ENCODE peak calls at places on chromosomes 12 and 14, in four cellular contexts. One of them, this sample, is unnamed.

GRCh38 chr14:83208346-83208745 is 1674.7 kb upstream of the SEL1L start:
- DNase-seq in endothelial cell of umbilical vein: no peak
- DNase-seq in IMR-90: peak; percentile 35
- DNase-seq in K562: no peak
- DNase-seq in this sample: no peak

GRCh38 chr12:124537525-124538193 is 29.8 kb downstream of the NCOR2 start:
- DNase-seq in endothelial cell of umbilical vein: no peak
- DNase-seq in IMR-90: no peak
- DNase-seq in K562: no peak
- DNase-seq in this sample: no peak

GRCh38 chr14:59507063-59507751 is 22.9 kb downstream of the JKAMP start:
- DNase-seq in endothelial cell of umbilical vein: peak; percentile 47
- DNase-seq in IMR-90: peak; percentile 53
- DNase-seq in K562: peak; percentile 61
- DNase-seq in this sample: no peak

GRCh38 chr12:46585854-46586621 is 213.5 kb upstream of the SLC38A2 start:
- DNase-seq in endothelial cell of umbilical vein: peak; percentile 72
- DNase-seq in IMR-90: peak; percentile 92
- DNase-seq in K562: peak; percentile 13
- DNase-seq in this sample: no peak

GRCh38 chr12:49641748-49642369 is 18.5 kb downstream of the PRPF40B start:
- DNase-seq in endothelial cell of umbilical vein: no peak
- DNase-seq in IMR-90: no peak
- DNase-seq in K562: no peak
- DNase-seq in this sample: no peak

GRCh38 chr14:55221968-55222367 is 30.6 kb upstream of the DLGAP5 start:
- DNase-seq in endothelial cell of umbilical vein: no peak
- DNase-seq in IMR-90: no peak
- DNase-seq in K562: no peak
- DNase-seq in this sample: no peak

GRCh38 chr14:65506801-65507200 is 94.3 kb downstream of the FUT8 start:
- DNase-seq in endothelial cell of umbilical vein: no peak
- DNase-seq in IMR-90: no peak
- DNase-seq in K562: no peak
- DNase-seq in this sample: no peak

GRCh38 chr12:108638141-108638823 is 4.6 kb upstream of the SELPLG start:
- DNase-seq in endothelial cell of umbilical vein: peak; percentile 30
- DNase-seq in IMR-90: no peak
- DNase-seq in K562: no peak
- DNase-seq in this sample: no peak

GRCh38 chr14:57382283-57382682 is 8.1 kb upstream of the NAA30 start:
- DNase-seq in endothelial cell of umbilical vein: peak; percentile 81
- DNase-seq in IMR-90: peak; percentile 94
- DNase-seq in K562: no peak
- DNase-seq in this sample: peak; percentile 48

GRCh38 chr12:25384954-25385216 is 134.2 kb upstream of the KRAS start:
- DNase-seq in endothelial cell of umbilical vein: peak; percentile 17
- DNase-seq in IMR-90: no peak
- DNase-seq in K562: no peak
- DNase-seq in this sample: no peak

GRCh38 chr12:58359084-58359483 is 417.7 kb downstream of the ATP23 start:
- DNase-seq in endothelial cell of umbilical vein: no peak
- DNase-seq in IMR-90: peak; percentile 37
- DNase-seq in K562: no peak
- DNase-seq in this sample: no peak

GRCh38 chr12:48296586-48297396 is 53.9 kb downstream of the ZNF641 start:
- DNase-seq in endothelial cell of umbilical vein: peak; percentile 75
- DNase-seq in IMR-90: peak; percentile 55
- DNase-seq in K562: peak; percentile 77
- DNase-seq in this sample: peak; percentile 42

DNA sequence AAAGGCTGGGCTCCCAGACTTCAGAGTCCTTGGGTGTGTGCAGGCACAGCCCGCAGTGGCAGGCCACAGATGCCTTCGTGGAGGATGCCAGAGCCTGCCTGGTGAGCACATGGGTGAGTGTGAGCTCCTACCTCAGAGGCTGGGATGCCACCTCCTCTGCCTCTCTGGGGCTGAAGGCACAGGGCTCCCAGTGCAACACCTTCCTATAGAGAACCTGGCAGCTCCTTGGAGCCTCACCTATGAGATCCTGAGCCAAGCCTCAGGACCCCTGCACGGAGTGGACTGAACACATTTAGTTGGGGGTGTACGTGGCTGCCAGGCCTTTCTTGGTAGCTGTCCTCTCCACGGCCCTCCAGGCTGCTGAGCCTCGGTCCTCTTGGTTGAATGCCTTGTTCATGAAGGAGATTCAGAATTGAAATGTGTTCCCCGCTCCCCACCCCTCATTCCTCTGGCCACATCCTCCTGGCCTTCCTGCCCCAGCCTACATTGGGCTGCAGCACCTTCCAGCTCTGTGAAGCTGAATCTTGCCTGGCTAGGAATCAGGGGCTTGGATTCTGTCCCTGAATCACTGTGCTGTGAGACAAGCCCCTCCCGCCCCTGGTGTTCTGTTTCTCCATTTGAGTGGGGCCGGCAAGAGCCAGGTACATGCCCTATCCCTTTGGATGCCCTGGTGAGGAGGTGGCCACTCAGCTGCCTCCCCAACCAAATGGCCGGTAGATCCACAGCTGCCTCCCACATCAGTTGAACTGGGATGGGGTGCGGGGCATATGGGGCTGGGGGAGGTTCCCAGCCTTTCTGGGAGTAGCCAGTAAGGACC is 38.7 kb upstream of the TRAF3 start:
- DNase-seq in endothelial cell of umbilical vein: no peak
- DNase-seq in IMR-90: no peak
- DNase-seq in K562: no peak
- DNase-seq in this sample: no peak
- H3K9me1 ChIP-seq in endothelial cell of umbilical vein: no peaks in the 10 kb centered on the region
- H3K9me1 ChIP-seq in IMR-90: peaks cover 14% of the 10 kb centered on the region
- H3K9me1 ChIP-seq in K562: no peaks in the 10 kb centered on the region
- H3K9me1 ChIP-seq in this sample: peaks cover 2% of the 10 kb centered on the region

GRCh38 chr14:68927956-68928675 is 51.0 kb downstream of the ACTN1 start:
- DNase-seq in endothelial cell of umbilical vein: no peak
- DNase-seq in IMR-90: no peak
- DNase-seq in K562: no peak
- DNase-seq in this sample: no peak

GRCh38 chr14:68925373-68925772 is 53.7 kb downstream of the ACTN1 start:
- DNase-seq in endothelial cell of umbilical vein: no peak
- DNase-seq in IMR-90: no peak
- DNase-seq in K562: no peak
- DNase-seq in this sample: no peak

GRCh38 chr14:68927089-68927488 is 52.0 kb downstream of the ACTN1 start:
- DNase-seq in endothelial cell of umbilical vein: no peak
- DNase-seq in IMR-90: no peak
- DNase-seq in K562: no peak
- DNase-seq in this sample: no peak

GRCh38 chr14:68924392-68925158 is 54.5 kb downstream of the ACTN1 start:
- DNase-seq in endothelial cell of umbilical vein: no peak
- DNase-seq in IMR-90: no peak
- DNase-seq in K562: no peak
- DNase-seq in this sample: no peak

DNA sequence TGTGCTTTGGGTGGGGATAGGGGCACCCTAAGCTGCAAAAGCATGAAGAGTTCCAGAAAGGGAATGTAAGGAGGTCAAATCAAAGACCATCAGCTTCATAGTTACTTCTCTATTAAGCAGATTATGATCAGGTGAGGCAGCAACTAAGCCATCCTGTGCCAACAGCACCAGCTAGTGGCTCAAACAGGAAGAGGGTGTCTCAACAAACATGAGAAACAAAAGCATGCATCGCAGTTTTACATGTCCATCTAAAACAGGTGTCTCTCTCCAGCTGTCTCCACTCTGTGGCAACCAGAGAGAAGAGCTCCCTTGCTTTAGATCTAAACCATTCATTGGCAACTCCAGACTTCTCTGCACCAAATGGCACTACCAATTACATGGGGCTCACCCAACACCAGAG is 52.9 kb downstream of the ACTN1 start:
- DNase-seq in endothelial cell of umbilical vein: no peak
- DNase-seq in IMR-90: no peak
- DNase-seq in K562: no peak
- DNase-seq in this sample: no peak
- TF ChIP-seq CTCF in endothelial cell of umbilical vein: peak; percentile 27
- TF ChIP-seq CTCF in IMR-90: peak; percentile 44
- TF ChIP-seq CTCF in K562: no peak
- TF ChIP-seq CTCF in this sample: peak; percentile 75

DNA sequence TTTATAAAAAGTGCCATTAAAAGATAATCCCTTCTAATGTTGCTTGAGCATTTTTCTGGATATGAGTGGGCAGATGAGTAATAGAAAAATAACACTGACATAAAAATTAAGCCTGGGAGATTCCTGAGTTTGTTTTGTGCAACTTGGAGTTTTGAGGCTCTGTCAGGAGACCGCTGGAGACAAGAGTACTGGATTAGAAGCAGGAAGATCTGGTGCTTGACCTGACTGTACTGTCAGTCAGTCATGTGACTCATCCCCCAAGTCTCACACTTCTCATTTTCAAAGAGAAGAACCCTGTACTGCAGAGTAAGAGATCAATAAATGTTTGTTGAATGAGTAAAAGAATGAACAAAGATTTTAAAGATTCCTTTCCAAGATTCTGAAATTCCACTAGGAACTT is 29.4 kb downstream of the ANO4 start:
- DNase-seq in endothelial cell of umbilical vein: no peak
- DNase-seq in IMR-90: peak; percentile 69
- DNase-seq in K562: no peak
- DNase-seq in this sample: no peak
- H3K9me1 ChIP-seq in endothelial cell of umbilical vein: no peaks in the 10 kb centered on the region
- H3K9me1 ChIP-seq in IMR-90: no peaks in the 10 kb centered on the region
- H3K9me1 ChIP-seq in K562: no peaks in the 10 kb centered on the region
- H3K9me1 ChIP-seq in this sample: no peaks in the 10 kb centered on the region

DNA sequence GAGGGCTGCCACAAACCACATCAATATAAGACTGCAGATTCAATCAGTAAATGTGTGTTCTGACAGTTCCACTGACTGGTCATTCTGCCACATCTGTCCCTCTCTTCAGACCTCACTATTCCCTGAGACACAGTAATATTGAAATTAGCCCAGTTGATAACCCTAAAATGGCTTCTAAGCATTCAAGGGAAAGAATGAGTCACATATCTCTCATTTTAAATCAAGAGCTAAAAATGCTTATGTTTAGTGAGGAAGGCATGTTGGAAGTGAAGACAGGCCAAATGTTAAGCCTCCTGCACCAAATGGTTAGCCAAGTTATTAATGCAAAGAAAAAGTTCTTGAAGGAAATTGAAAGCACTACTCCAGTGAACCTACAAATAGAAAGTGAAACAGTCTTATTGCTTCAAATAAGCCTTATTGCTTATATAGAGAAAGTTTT is 24.5 kb upstream of the KIF21A start:
- DNase-seq in endothelial cell of umbilical vein: no peak
- DNase-seq in IMR-90: no peak
- DNase-seq in K562: no peak
- DNase-seq in this sample: no peak
- TF ChIP-seq CTCF in endothelial cell of umbilical vein: no peak
- TF ChIP-seq CTCF in IMR-90: no peak
- TF ChIP-seq CTCF in K562: no peak
- TF ChIP-seq CTCF in this sample: no peak

GRCh38 chr12:104182144-104182543 is 33.4 kb upstream of the TXNRD1 start:
- DNase-seq in endothelial cell of umbilical vein: no peak
- DNase-seq in IMR-90: peak; percentile 96
- DNase-seq in K562: no peak
- DNase-seq in this sample: no peak

GRCh38 chr12:104181313-104181712 is 34.3 kb upstream of the TXNRD1 start:
- DNase-seq in endothelial cell of umbilical vein: no peak
- DNase-seq in IMR-90: peak; percentile 67
- DNase-seq in K562: no peak
- DNase-seq in this sample: no peak

GRCh38 chr12:104180389-104180788 is 35.2 kb upstream of the TXNRD1 start:
- DNase-seq in endothelial cell of umbilical vein: no peak
- DNase-seq in IMR-90: no peak
- DNase-seq in K562: no peak
- DNase-seq in this sample: no peak

GRCh38 chr12:104182621-104183378 is 32.8 kb upstream of the TXNRD1 start:
- DNase-seq in endothelial cell of umbilical vein: no peak
- DNase-seq in IMR-90: no peak
- DNase-seq in K562: no peak
- DNase-seq in this sample: no peak

DNA sequence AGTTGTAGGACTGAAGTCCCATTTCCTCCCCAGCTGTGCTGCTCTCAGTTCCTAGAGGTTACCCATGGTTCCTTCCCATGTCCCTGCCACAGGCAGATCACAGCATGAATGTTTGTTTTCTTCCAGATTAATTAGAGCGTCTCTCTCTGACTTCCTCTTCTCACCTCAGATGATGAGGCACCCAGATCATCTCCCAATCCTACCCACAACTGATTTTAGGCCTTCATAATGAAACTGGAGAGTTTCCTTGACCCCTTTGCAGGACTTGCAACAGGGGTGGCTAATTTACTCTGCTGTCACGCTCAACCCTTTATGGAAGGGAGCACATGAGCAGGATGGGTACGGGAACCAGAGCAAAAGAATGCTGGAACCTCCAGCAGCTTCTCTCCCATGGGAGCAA is 32.1 kb upstream of the TXNRD1 start:
- DNase-seq in endothelial cell of umbilical vein: no peak
- DNase-seq in IMR-90: no peak
- DNase-seq in K562: no peak
- DNase-seq in this sample: no peak
- H3K9me1 ChIP-seq in endothelial cell of umbilical vein: no peaks in the 10 kb centered on the region
- H3K9me1 ChIP-seq in IMR-90: peaks cover 16% of the 10 kb centered on the region
- H3K9me1 ChIP-seq in K562: no peaks in the 10 kb centered on the region
- H3K9me1 ChIP-seq in this sample: no peaks in the 10 kb centered on the region

DNA sequence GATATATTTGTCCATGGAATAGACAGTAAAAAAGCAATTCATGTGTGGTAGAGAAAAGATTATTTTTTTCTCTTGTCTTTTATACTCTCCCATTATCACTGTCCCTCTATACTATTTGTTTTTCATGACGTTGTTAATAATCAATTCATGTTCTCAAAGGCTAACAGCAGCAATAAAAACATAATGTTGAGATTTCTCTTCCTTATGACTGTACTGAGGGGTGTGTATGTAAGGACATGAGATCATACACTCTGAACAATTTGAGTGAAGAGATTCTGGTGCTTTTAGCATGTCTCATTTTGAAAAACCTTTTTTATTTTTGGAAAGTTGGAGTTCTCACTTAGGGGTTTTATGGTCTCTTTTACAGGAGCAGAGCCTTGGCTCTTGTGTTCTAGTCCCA is 3.8 kb upstream of the TSPAN8 start:
- DNase-seq in endothelial cell of umbilical vein: no peak
- DNase-seq in IMR-90: no peak
- DNase-seq in K562: no peak
- DNase-seq in this sample: no peak
- TF ChIP-seq CTCF in endothelial cell of umbilical vein: no peak
- TF ChIP-seq CTCF in IMR-90: no peak
- TF ChIP-seq CTCF in K562: no peak
- TF ChIP-seq CTCF in this sample: no peak

DNA sequence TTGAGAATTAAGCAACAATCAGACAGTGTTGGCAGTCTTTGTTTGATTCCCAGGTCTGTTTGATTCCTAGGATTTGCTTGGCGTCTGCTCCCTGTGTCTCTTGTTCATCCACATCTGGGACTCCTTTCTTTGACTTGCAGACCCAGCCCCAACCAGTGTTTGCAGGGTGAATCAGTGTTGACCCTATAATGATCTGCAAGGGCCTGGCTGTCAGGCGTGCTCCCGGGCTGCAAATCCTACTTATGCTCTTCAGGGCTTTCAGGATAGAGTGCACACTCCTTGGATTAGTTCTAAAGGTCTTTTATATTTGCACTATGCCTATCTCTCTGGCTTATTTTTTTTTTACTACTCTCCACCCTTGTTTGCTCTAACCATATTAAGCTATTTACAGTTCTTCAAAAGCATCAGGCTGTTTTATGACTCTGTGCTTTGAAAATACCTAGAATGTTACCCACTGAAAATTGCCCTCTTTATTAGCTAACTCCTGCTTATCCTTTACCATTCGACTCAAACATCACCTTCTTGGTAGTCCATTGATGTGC is 4.3 kb upstream of the PRICKLE1 start:
- DNase-seq in endothelial cell of umbilical vein: no peak
- DNase-seq in IMR-90: no peak
- DNase-seq in K562: no peak
- DNase-seq in this sample: no peak
- H3K9me1 ChIP-seq in endothelial cell of umbilical vein: no peaks in the 10 kb centered on the region
- H3K9me1 ChIP-seq in IMR-90: no peaks in the 10 kb centered on the region
- H3K9me1 ChIP-seq in K562: no peaks in the 10 kb centered on the region
- H3K9me1 ChIP-seq in this sample: no peaks in the 10 kb centered on the region

This sample was measured in keratinocyte.